ENCODE peak calls at places on chromosomes 2 and 18, in six cellular contexts. One of them, this sample, is unnamed. For H3K9me3, the result is how much of the 10 kb centered on the place peaks cover.

GRCh38 chr2:216653093-216653799 is 20.0 kb downstream of the IGFBP2 start:
- DNase-seq in transverse colon: no peak
- DNase-seq in A549: no peak
- DNase-seq in HCT116: no peak
- DNase-seq in uterus: no peak
- DNase-seq in heart left ventricle: no peak
- DNase-seq in this sample: no peak

GRCh38 chr18:2139676-2140075 is 431.6 kb downstream of the METTL4 start:
- DNase-seq in heart left ventricle: no peak
- DNase-seq in HCT116: no peak
- DNase-seq in A549: no peak
- DNase-seq in uterus: no peak
- DNase-seq in transverse colon: no peak
- DNase-seq in this sample: no peak

GRCh38 chr2:240437861-240438809 is 2.7 kb downstream of the GPC1 start:
- DNase-seq in transverse colon: peak
- DNase-seq in A549: peak
- DNase-seq in heart left ventricle: peak
- DNase-seq in uterus: peak
- DNase-seq in HCT116: peak
- DNase-seq in this sample: peak

GRCh38 chr2:201403904-201404303 is 46.8 kb upstream of the FLACC1 start:
- DNase-seq in HCT116: no peak
- DNase-seq in A549: no peak
- DNase-seq in uterus: no peak
- DNase-seq in heart left ventricle: no peak
- DNase-seq in transverse colon: no peak
- DNase-seq in this sample: no peak

GRCh38 chr18:57666818-57667497 is 45.3 kb upstream of the NARS1 start:
- DNase-seq in heart left ventricle: no peak
- DNase-seq in uterus: no peak
- DNase-seq in transverse colon: no peak
- DNase-seq in A549: peak
- DNase-seq in HCT116: no peak
- DNase-seq in this sample: no peak

GRCh38 chr2:234494361-234495075 is 2.4 kb downstream of the ARL4C start:
- DNase-seq in heart left ventricle: no peak
- DNase-seq in HCT116: no peak
- DNase-seq in uterus: no peak
- DNase-seq in A549: peak
- DNase-seq in transverse colon: no peak
- DNase-seq in this sample: no peak

GRCh38 chr2:121699421-121700328 is 37.0 kb downstream of the NIFK start:
- DNase-seq in HCT116: peak
- DNase-seq in A549: peak
- DNase-seq in transverse colon: peak
- DNase-seq in uterus: no peak
- DNase-seq in heart left ventricle: peak
- DNase-seq in this sample: no peak

GRCh38 chr2:240329778-240330177 is 105.7 kb upstream of the GPC1 start:
- DNase-seq in HCT116: no peak
- DNase-seq in A549: no peak
- DNase-seq in transverse colon: no peak
- DNase-seq in uterus: no peak
- DNase-seq in heart left ventricle: no peak
- DNase-seq in this sample: no peak

GRCh38 chr2:28565720-28566295 is 69.9 kb downstream of the PLB1 start:
- DNase-seq in A549: no peak
- DNase-seq in HCT116: no peak
- DNase-seq in uterus: no peak
- DNase-seq in transverse colon: no peak
- DNase-seq in heart left ventricle: no peak
- DNase-seq in this sample: no peak

GRCh38 chr18:59021500-59021899 is 118.2 kb upstream of the SEC11C start:
- DNase-seq in A549: no peak
- DNase-seq in heart left ventricle: peak
- DNase-seq in HCT116: no peak
- DNase-seq in uterus: no peak
- DNase-seq in transverse colon: no peak
- DNase-seq in this sample: no peak

GRCh38 chr2:113072584-113072983 is 4.8 kb downstream of the IL1F10 start:
- DNase-seq in heart left ventricle: no peak
- DNase-seq in A549: no peak
- DNase-seq in uterus: no peak
- DNase-seq in transverse colon: no peak
- DNase-seq in HCT116: no peak
- DNase-seq in this sample: no peak

GRCh38 chr2:43105586-43106562 is 120.5 kb downstream of the ZFP36L2 start:
- DNase-seq in uterus: peak
- DNase-seq in A549: peak
- DNase-seq in heart left ventricle: peak
- DNase-seq in HCT116: peak
- DNase-seq in transverse colon: peak
- DNase-seq in this sample: peak

GRCh38 chr18:32381761-32382160 is 88.9 kb downstream of the GAREM1 start:
- DNase-seq in HCT116: no peak
- DNase-seq in transverse colon: no peak
- DNase-seq in heart left ventricle: no peak
- DNase-seq in uterus: no peak
- DNase-seq in A549: no peak
- DNase-seq in this sample: no peak

GRCh38 chr2:160362018-160362417 is 131.6 kb downstream of the RBMS1 start:
- DNase-seq in transverse colon: no peak
- DNase-seq in HCT116: no peak
- DNase-seq in heart left ventricle: no peak
- DNase-seq in uterus: no peak
- DNase-seq in A549: no peak
- DNase-seq in this sample: no peak

GRCh38 chr2:179268277-179268935 is 3.8 kb upstream of the SESTD1 start:
- DNase-seq in heart left ventricle: peak
- DNase-seq in HCT116: no peak
- DNase-seq in transverse colon: no peak
- DNase-seq in uterus: no peak
- DNase-seq in A549: peak
- DNase-seq in this sample: no peak

GRCh38 chr2:85504434-85505261 is 34.3 kb upstream of the MAT2A start:
- DNase-seq in heart left ventricle: peak
- DNase-seq in uterus: peak
- DNase-seq in transverse colon: no peak
- DNase-seq in A549: peak
- DNase-seq in HCT116: peak
- DNase-seq in this sample: peak

GRCh38 chr2:105641389-105641811 is 103.3 kb upstream of the NCK2 start:
- DNase-seq in heart left ventricle: peak
- DNase-seq in transverse colon: no peak
- DNase-seq in HCT116: no peak
- DNase-seq in uterus: no peak
- DNase-seq in A549: no peak
- DNase-seq in this sample: peak

GRCh38 chr2:25491003-25491696 is 149.4 kb upstream of the DNMT3A start:
- DNase-seq in heart left ventricle: no peak
- DNase-seq in A549: peak
- DNase-seq in HCT116: no peak
- DNase-seq in uterus: no peak
- DNase-seq in transverse colon: no peak
- DNase-seq in this sample: no peak

GRCh38 chr2:557635-558301 is 119.4 kb downstream of the TMEM18 start:
- DNase-seq in heart left ventricle: no peak
- DNase-seq in A549: no peak
- DNase-seq in transverse colon: no peak
- DNase-seq in HCT116: no peak
- DNase-seq in uterus: no peak
- DNase-seq in this sample: peak

GRCh38 chr2:214578395-214578794 is 167.5 kb downstream of the VWC2L start:
- DNase-seq in transverse colon: no peak
- DNase-seq in uterus: no peak
- DNase-seq in A549: no peak
- DNase-seq in HCT116: no peak
- DNase-seq in heart left ventricle: no peak
- DNase-seq in this sample: no peak

GRCh38 chr2:205752924-205753323 is 70.6 kb downstream of the NRP2 start:
- DNase-seq in transverse colon: no peak
- DNase-seq in heart left ventricle: no peak
- DNase-seq in A549: no peak
- DNase-seq in uterus: no peak
- DNase-seq in HCT116: no peak
- DNase-seq in this sample: no peak

GRCh38 chr2:233892793-233893192 is 24.4 kb upstream of the TRPM8 start:
- DNase-seq in A549: peak
- DNase-seq in transverse colon: no peak
- DNase-seq in heart left ventricle: no peak
- DNase-seq in HCT116: no peak
- DNase-seq in uterus: no peak
- DNase-seq in this sample: no peak

GRCh38 chr2:18585526-18585925 is 3.8 kb downstream of the NT5C1B start:
- DNase-seq in A549: no peak
- DNase-seq in heart left ventricle: no peak
- DNase-seq in transverse colon: no peak
- DNase-seq in HCT116: no peak
- DNase-seq in uterus: no peak
- DNase-seq in this sample: no peak

GRCh38 chr2:127011136-127011740 is 95.7 kb downstream of the BIN1 start:
- DNase-seq in HCT116: no peak
- DNase-seq in A549: no peak
- DNase-seq in transverse colon: no peak
- DNase-seq in heart left ventricle: no peak
- DNase-seq in uterus: peak
- DNase-seq in this sample: no peak

GRCh38 chr18:21330122-21330701 is 88.2 kb downstream of the GREB1L start:
- DNase-seq in uterus: no peak
- DNase-seq in HCT116: peak
- DNase-seq in transverse colon: no peak
- DNase-seq in A549: peak
- DNase-seq in heart left ventricle: peak
- DNase-seq in this sample: peak

GRCh38 chr18:3498705-3499451 is 48.9 kb downstream of the TGIF1 start:
- DNase-seq in uterus: peak
- DNase-seq in transverse colon: peak
- DNase-seq in heart left ventricle: peak
- DNase-seq in HCT116: no peak
- DNase-seq in A549: peak
- DNase-seq in this sample: peak

GRCh38 chr2:128473175-128474013 is 154.7 kb upstream of the HS6ST1 start:
- DNase-seq in heart left ventricle: peak
- DNase-seq in transverse colon: peak
- DNase-seq in uterus: no peak
- DNase-seq in A549: no peak
- DNase-seq in HCT116: no peak
- DNase-seq in this sample: peak

GRCh38 chr2:71892896-71893295 is 254.8 kb downstream of the CYP26B1 start:
- DNase-seq in heart left ventricle: no peak
- DNase-seq in transverse colon: no peak
- DNase-seq in HCT116: no peak
- DNase-seq in A549: no peak
- DNase-seq in uterus: no peak
- DNase-seq in this sample: no peak

GRCh38 chr18:25921677-25922421 is 168.6 kb downstream of the SS18 start:
- DNase-seq in HCT116: peak
- DNase-seq in heart left ventricle: no peak
- DNase-seq in uterus: no peak
- DNase-seq in A549: peak
- DNase-seq in transverse colon: peak
- DNase-seq in this sample: peak

DNA sequence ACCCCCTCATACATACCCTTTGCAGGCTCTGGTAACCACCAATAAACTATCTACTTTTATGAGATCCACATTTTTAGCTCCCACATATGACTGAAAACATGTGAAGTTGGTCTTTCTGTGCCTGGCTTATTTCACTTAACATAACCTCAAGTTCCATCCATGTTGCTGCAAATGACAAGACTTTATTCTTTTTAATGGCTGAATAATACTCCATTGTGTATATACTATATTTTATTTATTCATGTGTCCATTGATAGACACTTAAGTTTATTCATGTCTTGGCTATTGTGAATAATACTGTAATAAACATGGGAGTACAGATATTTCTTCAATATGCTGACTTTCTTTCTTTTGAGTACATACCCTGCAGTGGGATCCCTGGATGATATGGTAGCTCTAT is 45.9 kb downstream of the SCN7A start:
- DNase-seq in A549: no peak
- DNase-seq in transverse colon: no peak
- DNase-seq in HCT116: no peak
- DNase-seq in uterus: no peak
- DNase-seq in heart left ventricle: no peak
- DNase-seq in this sample: no peak
- H3K9me3 ChIP-seq in A549: under half
- H3K9me3 ChIP-seq in transverse colon: under half
- H3K9me3 ChIP-seq in HCT116: under half
- H3K9me3 ChIP-seq in uterus: under half
- H3K9me3 ChIP-seq in heart left ventricle: under half
- H3K9me3 ChIP-seq in this sample: under half

GRCh38 chr2:207768168-207768890 is 1.4 kb downstream of the FZD5 start:
- DNase-seq in heart left ventricle: peak
- DNase-seq in uterus: peak
- DNase-seq in A549: peak
- DNase-seq in transverse colon: peak
- DNase-seq in HCT116: no peak
- DNase-seq in this sample: peak
- TF ChIP-seq POLR2A in heart left ventricle: no peak
- TF ChIP-seq POLR2A in uterus: no peak
- TF ChIP-seq POLR2A in A549: no peak
- TF ChIP-seq POLR2A in transverse colon: peak
- TF ChIP-seq POLR2A in HCT116: no peak
- TF ChIP-seq POLR2A in this sample: no peak

GRCh38 chr18:906416-907170 is 1.9 kb downstream of the ADCYAP1 start:
- DNase-seq in transverse colon: no peak
- DNase-seq in uterus: no peak
- DNase-seq in heart left ventricle: no peak
- DNase-seq in HCT116: no peak
- DNase-seq in A549: no peak
- DNase-seq in this sample: no peak
- H3K9me3 ChIP-seq in transverse colon: under half
- H3K9me3 ChIP-seq in uterus: under half
- H3K9me3 ChIP-seq in heart left ventricle: under half
- H3K9me3 ChIP-seq in HCT116: under half
- H3K9me3 ChIP-seq in A549: under half
- H3K9me3 ChIP-seq in this sample: under half

GRCh38 chr2:29719626-29720025 is 201.8 kb downstream of the ALK start:
- DNase-seq in uterus: no peak
- DNase-seq in transverse colon: no peak
- DNase-seq in heart left ventricle: no peak
- DNase-seq in HCT116: no peak
- DNase-seq in A549: no peak
- DNase-seq in this sample: no peak
- TF ChIP-seq POLR2A in uterus: no peak
- TF ChIP-seq POLR2A in transverse colon: no peak
- TF ChIP-seq POLR2A in heart left ventricle: no peak
- TF ChIP-seq POLR2A in HCT116: no peak
- TF ChIP-seq POLR2A in A549: no peak
- TF ChIP-seq POLR2A in this sample: no peak

DNA sequence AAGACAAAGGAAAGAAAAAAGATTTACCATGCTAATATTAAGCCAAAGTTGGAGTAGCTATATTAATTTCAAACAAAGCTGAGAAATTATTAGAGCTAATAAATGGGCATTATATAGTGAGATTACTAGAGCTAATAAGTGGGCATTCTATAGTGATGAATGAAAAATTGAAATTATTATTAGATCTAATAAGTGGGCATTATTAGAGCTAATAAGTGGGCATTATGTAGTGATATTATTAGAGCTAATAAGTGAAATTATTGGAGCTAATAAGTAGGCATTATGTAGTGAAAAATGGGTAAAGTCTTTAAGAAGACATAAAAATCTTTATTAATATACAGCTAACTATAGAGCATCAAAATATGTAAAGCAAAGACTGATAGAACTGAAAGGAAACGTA is 745.7 kb downstream of the TRIB2 start:
- DNase-seq in uterus: no peak
- DNase-seq in HCT116: no peak
- DNase-seq in A549: no peak
- DNase-seq in heart left ventricle: no peak
- DNase-seq in transverse colon: no peak
- DNase-seq in this sample: no peak
- H3K9me3 ChIP-seq in uterus: under half
- H3K9me3 ChIP-seq in HCT116: under half
- H3K9me3 ChIP-seq in A549: under half
- H3K9me3 ChIP-seq in heart left ventricle: under half
- H3K9me3 ChIP-seq in transverse colon: under half
- H3K9me3 ChIP-seq in this sample: under half